ENCODE peak calls at places on chromosomes 1 and 21, in six cellular contexts. One of them, this sample, is unnamed.

GRCh38 chr1:18326171-18326950 is 154.4 kb upstream of the KLHDC7A start:
- DNase-seq in T-helper 1 cell: no peak
- DNase-seq in ovary: no peak
- DNase-seq in dorsolateral prefrontal cortex: no peak
- DNase-seq in activated CD4-positive, alpha-beta T cell treated with anti-CD3 and anti-CD28 coated beads, Interleukin-2, amount 50 U/mL, for 24 hours: no peak
- DNase-seq in fibroblast of gingiva: no peak
- DNase-seq in this sample: no peak

GRCh38 chr1:78678324-78678723 is 28.7 kb downstream of the IFI44 start:
- DNase-seq in ovary: no peak
- DNase-seq in fibroblast of gingiva: no peak
- DNase-seq in dorsolateral prefrontal cortex: no peak
- DNase-seq in activated CD4-positive, alpha-beta T cell treated with anti-CD3 and anti-CD28 coated beads, Interleukin-2, amount 50 U/mL, for 24 hours: no peak
- DNase-seq in T-helper 1 cell: peak; percentile 11
- DNase-seq in this sample: no peak

GRCh38 chr21:38478782-38479181 is 19.5 kb downstream of the ERG start:
- DNase-seq in dorsolateral prefrontal cortex: no peak
- DNase-seq in fibroblast of gingiva: no peak
- DNase-seq in ovary: no peak
- DNase-seq in activated CD4-positive, alpha-beta T cell treated with anti-CD3 and anti-CD28 coated beads, Interleukin-2, amount 50 U/mL, for 24 hours: no peak
- DNase-seq in T-helper 1 cell: no peak
- DNase-seq in this sample: peak; percentile 73

GRCh38 chr1:18644469-18645171 is 14.0 kb downstream of the PAX7 start:
- DNase-seq in dorsolateral prefrontal cortex: no peak
- DNase-seq in T-helper 1 cell: no peak
- DNase-seq in activated CD4-positive, alpha-beta T cell treated with anti-CD3 and anti-CD28 coated beads, Interleukin-2, amount 50 U/mL, for 24 hours: no peak
- DNase-seq in fibroblast of gingiva: no peak
- DNase-seq in ovary: no peak
- DNase-seq in this sample: no peak

GRCh38 chr1:18100493-18101063 is 7.0 kb upstream of the IGSF21 start:
- DNase-seq in activated CD4-positive, alpha-beta T cell treated with anti-CD3 and anti-CD28 coated beads, Interleukin-2, amount 50 U/mL, for 24 hours: no peak
- DNase-seq in ovary: no peak
- DNase-seq in dorsolateral prefrontal cortex: peak; percentile 30
- DNase-seq in fibroblast of gingiva: peak; percentile 30
- DNase-seq in T-helper 1 cell: peak; percentile 33
- DNase-seq in this sample: peak; percentile 55

GRCh38 chr1:246178902-246179301 is 328.2 kb downstream of the SMYD3 start:
- DNase-seq in activated CD4-positive, alpha-beta T cell treated with anti-CD3 and anti-CD28 coated beads, Interleukin-2, amount 50 U/mL, for 24 hours: no peak
- DNase-seq in fibroblast of gingiva: no peak
- DNase-seq in T-helper 1 cell: no peak
- DNase-seq in ovary: no peak
- DNase-seq in dorsolateral prefrontal cortex: no peak
- DNase-seq in this sample: peak; percentile 30

GRCh38 chr1:18114726-18115410 is 7.3 kb downstream of the IGSF21 start:
- DNase-seq in T-helper 1 cell: no peak
- DNase-seq in fibroblast of gingiva: no peak
- DNase-seq in activated CD4-positive, alpha-beta T cell treated with anti-CD3 and anti-CD28 coated beads, Interleukin-2, amount 50 U/mL, for 24 hours: no peak
- DNase-seq in dorsolateral prefrontal cortex: no peak
- DNase-seq in ovary: no peak
- DNase-seq in this sample: no peak

GRCh38 chr1:209929751-209930150 is 8.3 kb upstream of the SYT14 start:
- DNase-seq in dorsolateral prefrontal cortex: no peak
- DNase-seq in fibroblast of gingiva: peak; percentile 26
- DNase-seq in T-helper 1 cell: no peak
- DNase-seq in ovary: no peak
- DNase-seq in activated CD4-positive, alpha-beta T cell treated with anti-CD3 and anti-CD28 coated beads, Interleukin-2, amount 50 U/mL, for 24 hours: no peak
- DNase-seq in this sample: no peak

GRCh38 chr1:197180252-197180878 is 33.9 kb upstream of the ASPM start:
- DNase-seq in activated CD4-positive, alpha-beta T cell treated with anti-CD3 and anti-CD28 coated beads, Interleukin-2, amount 50 U/mL, for 24 hours: no peak
- DNase-seq in fibroblast of gingiva: peak; percentile 61
- DNase-seq in ovary: no peak
- DNase-seq in T-helper 1 cell: peak; percentile 27
- DNase-seq in dorsolateral prefrontal cortex: no peak
- DNase-seq in this sample: peak; percentile 64

GRCh38 chr21:45409466-45410150 is 4.6 kb downstream of the COL18A1 start:
- DNase-seq in fibroblast of gingiva: no peak
- DNase-seq in activated CD4-positive, alpha-beta T cell treated with anti-CD3 and anti-CD28 coated beads, Interleukin-2, amount 50 U/mL, for 24 hours: no peak
- DNase-seq in T-helper 1 cell: no peak
- DNase-seq in ovary: peak; percentile 60
- DNase-seq in dorsolateral prefrontal cortex: no peak
- DNase-seq in this sample: no peak

GRCh38 chr1:22738522-22738921 is 27.9 kb downstream of the EPHB2 start:
- DNase-seq in dorsolateral prefrontal cortex: no peak
- DNase-seq in T-helper 1 cell: no peak
- DNase-seq in fibroblast of gingiva: no peak
- DNase-seq in ovary: no peak
- DNase-seq in activated CD4-positive, alpha-beta T cell treated with anti-CD3 and anti-CD28 coated beads, Interleukin-2, amount 50 U/mL, for 24 hours: no peak
- DNase-seq in this sample: no peak

GRCh38 chr1:155219592-155220031 is 11.1 kb downstream of the MTX1 start:
- DNase-seq in fibroblast of gingiva: no peak
- DNase-seq in dorsolateral prefrontal cortex: peak; percentile 51
- DNase-seq in ovary: peak; percentile 44
- DNase-seq in T-helper 1 cell: peak; percentile 32
- DNase-seq in activated CD4-positive, alpha-beta T cell treated with anti-CD3 and anti-CD28 coated beads, Interleukin-2, amount 50 U/mL, for 24 hours: no peak
- DNase-seq in this sample: peak; percentile 61

GRCh38 chr1:192835116-192835515 is 26.3 kb downstream of the RGS2 start:
- DNase-seq in dorsolateral prefrontal cortex: no peak
- DNase-seq in activated CD4-positive, alpha-beta T cell treated with anti-CD3 and anti-CD28 coated beads, Interleukin-2, amount 50 U/mL, for 24 hours: no peak
- DNase-seq in ovary: no peak
- DNase-seq in fibroblast of gingiva: no peak
- DNase-seq in T-helper 1 cell: no peak
- DNase-seq in this sample: no peak

GRCh38 chr1:223811634-223812101 is 34.1 kb downstream of the TP53BP2 start:
- DNase-seq in ovary: no peak
- DNase-seq in T-helper 1 cell: peak; percentile 30
- DNase-seq in fibroblast of gingiva: peak; percentile 40
- DNase-seq in activated CD4-positive, alpha-beta T cell treated with anti-CD3 and anti-CD28 coated beads, Interleukin-2, amount 50 U/mL, for 24 hours: no peak
- DNase-seq in dorsolateral prefrontal cortex: no peak
- DNase-seq in this sample: peak; percentile 57

GRCh38 chr1:87119741-87120140 is 205.3 kb downstream of the HS2ST1 start:
- DNase-seq in T-helper 1 cell: no peak
- DNase-seq in activated CD4-positive, alpha-beta T cell treated with anti-CD3 and anti-CD28 coated beads, Interleukin-2, amount 50 U/mL, for 24 hours: no peak
- DNase-seq in dorsolateral prefrontal cortex: no peak
- DNase-seq in fibroblast of gingiva: no peak
- DNase-seq in ovary: no peak
- DNase-seq in this sample: no peak

GRCh38 chr1:31615939-31616338 is 1.6 kb upstream of the HCRTR1 start:
- DNase-seq in fibroblast of gingiva: no peak
- DNase-seq in activated CD4-positive, alpha-beta T cell treated with anti-CD3 and anti-CD28 coated beads, Interleukin-2, amount 50 U/mL, for 24 hours: no peak
- DNase-seq in T-helper 1 cell: no peak
- DNase-seq in dorsolateral prefrontal cortex: no peak
- DNase-seq in ovary: no peak
- DNase-seq in this sample: no peak

GRCh38 chr1:86154581-86155060 is 2.0 kb downstream of the COL24A1 start:
- DNase-seq in fibroblast of gingiva: peak; percentile 43
- DNase-seq in T-helper 1 cell: no peak
- DNase-seq in dorsolateral prefrontal cortex: no peak
- DNase-seq in ovary: no peak
- DNase-seq in activated CD4-positive, alpha-beta T cell treated with anti-CD3 and anti-CD28 coated beads, Interleukin-2, amount 50 U/mL, for 24 hours: no peak
- DNase-seq in this sample: peak; percentile 42

GRCh38 chr1:104460880-104461279 is 711.2 kb downstream of the AMY1C start:
- DNase-seq in T-helper 1 cell: no peak
- DNase-seq in activated CD4-positive, alpha-beta T cell treated with anti-CD3 and anti-CD28 coated beads, Interleukin-2, amount 50 U/mL, for 24 hours: no peak
- DNase-seq in ovary: no peak
- DNase-seq in dorsolateral prefrontal cortex: no peak
- DNase-seq in fibroblast of gingiva: no peak
- DNase-seq in this sample: no peak

GRCh38 chr21:36425286-36425685 is 40.1 kb downstream of the CHAF1B start:
- DNase-seq in dorsolateral prefrontal cortex: no peak
- DNase-seq in activated CD4-positive, alpha-beta T cell treated with anti-CD3 and anti-CD28 coated beads, Interleukin-2, amount 50 U/mL, for 24 hours: no peak
- DNase-seq in ovary: no peak
- DNase-seq in T-helper 1 cell: no peak
- DNase-seq in fibroblast of gingiva: no peak
- DNase-seq in this sample: no peak

GRCh38 chr1:4120557-4121292 is 220.7 kb upstream of the C1orf174 start:
- DNase-seq in activated CD4-positive, alpha-beta T cell treated with anti-CD3 and anti-CD28 coated beads, Interleukin-2, amount 50 U/mL, for 24 hours: no peak
- DNase-seq in fibroblast of gingiva: no peak
- DNase-seq in ovary: no peak
- DNase-seq in T-helper 1 cell: no peak
- DNase-seq in dorsolateral prefrontal cortex: no peak
- DNase-seq in this sample: no peak

GRCh38 chr1:169312084-169312954 is 55.3 kb downstream of the NME7 start:
- DNase-seq in dorsolateral prefrontal cortex: no peak
- DNase-seq in T-helper 1 cell: peak; percentile 74
- DNase-seq in activated CD4-positive, alpha-beta T cell treated with anti-CD3 and anti-CD28 coated beads, Interleukin-2, amount 50 U/mL, for 24 hours: no peak
- DNase-seq in fibroblast of gingiva: peak; percentile 71
- DNase-seq in ovary: no peak
- DNase-seq in this sample: peak; percentile 93

This sample was measured in fibroblast of villous mesenchyme.